ENCODE peak calls at places on chromosomes 6 and 20, in four cellular contexts. M, N, R and B are unnamed samples.

GRCh38 chr6:139119553-139119952 is 15.3 kb upstream of the HECA start:
- DNase-seq in N (no peak), M (no peak), R (no peak), B (no peak)

GRCh38 chr20:58482416-58482815 is 32.8 kb downstream of the APCDD1L start:
- DNase-seq in R (no peak), N (peak), M (no peak), B (no peak)

GRCh38 chr6:84346372-84346771 is 118.9 kb upstream of the CEP162 start:
- DNase-seq in M (no peak), N (no peak), R (no peak), B (no peak)

GRCh38 chr6:111172563-111172962 is 85.3 kb downstream of the SLC16A10 start:
- DNase-seq in M (no peak), R (no peak), N (no peak), B (no peak)

GRCh38 chr20:48329676-48330644 is 497.8 kb downstream of the PREX1 start:
- DNase-seq in R (no peak), M (peak), N (peak), B (peak)

GRCh38 chr6:53771780-53772624 is 22.8 kb upstream of the LRRC1 start:
- DNase-seq in M (no peak), N (no peak), R (no peak), B (no peak)

GRCh38 chr6:142350309-142350708 is 48.5 kb downstream of the ADGRG6 start:
- DNase-seq in N (no peak), R (no peak), M (no peak), B (no peak)

GRCh38 chr6:148107911-148108310 is 234.7 kb upstream of the SASH1 start:
- DNase-seq in M (no peak), R (no peak), N (no peak), B (no peak)

GRCh38 chr6:33740204-33740608 is 6.5 kb downstream of the IP6K3 start:
- DNase-seq in M (peak), N (no peak), R (no peak), B (no peak)

GRCh38 chr6:107230024-107230423 is 114.7 kb upstream of the BEND3 start:
- DNase-seq in N (no peak), R (no peak), M (no peak), B (no peak)

GRCh38 chr20:61123751-61124368 is 128.2 kb upstream of the CDH4 start:
- DNase-seq in R (no peak), M (no peak), N (no peak), B (no peak)

GRCh38 chr6:51526049-51526448 is 561.4 kb downstream of the PKHD1 start:
- DNase-seq in M (no peak), N (no peak), R (no peak), B (no peak)

GRCh38 chr20:51660741-51661608 is 107.2 kb downstream of the ATP9A start:
- DNase-seq in M (no peak), R (no peak), N (no peak), B (no peak)

GRCh38 chr20:58774214-58774613 is 76.5 kb downstream of the GNAS-AS1 start:
- DNase-seq in N (no peak), M (no peak), R (no peak), B (no peak)

GRCh38 chr6:28171271-28171670 is 29.6 kb downstream of the ZKSCAN8 start:
- DNase-seq in N (no peak), R (no peak), M (no peak), B (no peak)

GRCh38 chr6:149127212-149127611 is 190.3 kb upstream of the TAB2 start:
- DNase-seq in N (no peak), R (no peak), M (no peak), B (no peak)

GRCh38 chr20:43438578-43439316 is 18.9 kb upstream of the SRSF6 start:
- DNase-seq in M (no peak), N (no peak), R (peak), B (no peak)

GRCh38 chr6:129206761-129207330 is 323.9 kb downstream of the LAMA2 start:
- DNase-seq in M (no peak), N (no peak), R (no peak), B (no peak)

GRCh38 chr6:168968228-168968627 is 285.4 kb downstream of the THBS2 start:
- DNase-seq in R (no peak), M (peak), N (no peak), B (no peak)
- TF ChIP-seq ATF3 in R (no peak), M (no peak), N (no peak), B (no peak)

GRCh38 chr6:27091661-27092315 is 155.7 kb upstream of the PRSS16 start:
- DNase-seq in N (peak), R (peak), M (peak), B (peak)
- TF ChIP-seq ESRRA in N (peak), R (no peak), M (no peak), B (no peak)

DNA sequence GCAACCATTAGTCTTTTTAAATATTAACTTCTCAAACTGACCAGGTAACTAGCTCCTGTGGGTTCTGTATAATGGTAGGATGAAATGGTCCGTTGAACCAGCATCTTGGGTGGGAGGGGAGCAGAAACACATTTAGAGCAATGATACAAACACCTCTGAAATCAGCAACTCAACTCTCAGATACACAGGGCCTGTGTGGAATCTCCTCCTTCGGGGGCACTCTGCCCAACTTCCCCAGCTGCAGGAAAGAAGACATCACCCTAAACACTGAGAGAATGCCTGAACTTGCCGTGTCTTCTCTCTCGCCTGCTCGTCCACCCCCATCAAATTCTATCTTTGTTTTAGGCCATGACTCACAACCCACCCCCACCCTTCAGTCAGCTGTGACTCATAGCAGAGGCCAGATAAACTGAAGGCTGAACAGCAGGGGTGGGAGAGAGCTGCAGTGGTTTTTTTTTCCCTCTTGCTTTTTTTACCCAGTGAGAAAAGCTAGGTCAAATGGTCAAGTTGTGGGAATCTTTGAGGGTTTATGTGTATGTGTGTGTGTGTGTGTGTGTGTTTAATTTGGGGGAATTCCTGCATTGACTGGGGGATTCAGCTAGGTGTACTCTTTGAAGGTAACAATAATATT is 593.4 kb upstream of the JAG1 start:
- DNase-seq in R (peak), N (peak), M (peak), B (no peak)
- TF ChIP-seq ATF3 in R (no peak), N (no peak), M (peak), B (no peak)

GRCh38 chr6:136961848-136962247 is 39.7 kb downstream of the SLC35D3 start:
- DNase-seq in R (no peak), N (no peak), M (no peak), B (no peak)

GRCh38 chr6:136956590-136957573 is 34.8 kb downstream of the SLC35D3 start:
- DNase-seq in R (no peak), N (no peak), M (no peak), B (peak)

GRCh38 chr6:136958168-136958567 is 36.1 kb downstream of the SLC35D3 start:
- DNase-seq in N (no peak), M (no peak), R (no peak), B (no peak)

GRCh38 chr6:136962661-136963060 is 40.6 kb downstream of the SLC35D3 start:
- DNase-seq in R (no peak), M (no peak), N (no peak), B (no peak)

GRCh38 chr6:136959471-136959891 is 37.4 kb downstream of the SLC35D3 start:
- DNase-seq in R (no peak), N (no peak), M (no peak), B (peak)
- TF ChIP-seq ESRRA in R (no peak), N (no peak), M (no peak), B (no peak)

DNA sequence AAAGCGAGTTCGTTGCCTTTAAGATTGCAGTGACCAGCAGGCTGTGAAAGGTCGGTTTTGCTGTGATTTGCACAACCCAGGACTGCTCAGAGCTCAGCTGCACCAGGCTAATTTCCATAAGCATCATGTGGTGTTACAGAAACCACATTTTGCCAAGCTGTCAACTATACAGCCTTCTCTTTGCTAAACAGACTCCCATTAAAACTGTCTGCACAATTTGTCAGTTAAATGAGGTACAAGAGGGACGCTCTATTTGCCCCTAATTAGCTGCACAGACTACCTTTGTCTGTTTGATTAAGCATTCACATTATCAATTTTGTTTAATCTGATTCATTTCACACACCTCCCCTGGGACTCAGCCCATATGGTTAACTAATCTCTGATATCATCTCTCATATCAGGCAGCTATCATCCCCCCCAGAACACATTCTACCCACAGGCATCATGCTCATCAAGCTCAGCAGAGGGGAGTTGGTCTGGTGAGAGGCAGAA is 62.1 kb downstream of the OLIG3 start:
- DNase-seq in R (peak), M (no peak), N (no peak), B (no peak)
- TF ChIP-seq ATF3 in R (no peak), M (no peak), N (no peak), B (no peak)

DNA sequence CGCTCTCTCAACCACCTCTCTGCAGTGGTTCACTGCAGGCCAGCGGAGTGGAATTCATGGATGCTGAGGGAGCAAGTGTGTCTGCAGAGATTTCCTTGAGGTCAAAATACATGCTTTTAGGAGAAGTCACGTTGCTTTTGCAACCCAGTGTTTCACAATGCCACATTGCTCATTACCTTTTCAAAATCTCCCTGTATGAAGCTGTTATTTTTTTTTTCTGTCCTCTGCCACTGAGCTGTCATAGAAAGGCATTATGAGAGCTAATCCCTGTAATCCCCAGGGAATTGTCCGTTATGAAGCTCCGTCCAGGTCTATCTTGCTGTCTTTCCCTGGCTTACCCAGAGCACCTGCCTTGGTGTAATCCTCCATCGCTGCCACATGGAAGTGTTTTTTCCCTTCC is 60.5 kb upstream of the SLC22A23 start:
- DNase-seq in M (no peak), N (no peak), R (no peak), B (no peak)
- TF ChIP-seq ESRRA in M (no peak), N (no peak), R (no peak), B (no peak)

DNA sequence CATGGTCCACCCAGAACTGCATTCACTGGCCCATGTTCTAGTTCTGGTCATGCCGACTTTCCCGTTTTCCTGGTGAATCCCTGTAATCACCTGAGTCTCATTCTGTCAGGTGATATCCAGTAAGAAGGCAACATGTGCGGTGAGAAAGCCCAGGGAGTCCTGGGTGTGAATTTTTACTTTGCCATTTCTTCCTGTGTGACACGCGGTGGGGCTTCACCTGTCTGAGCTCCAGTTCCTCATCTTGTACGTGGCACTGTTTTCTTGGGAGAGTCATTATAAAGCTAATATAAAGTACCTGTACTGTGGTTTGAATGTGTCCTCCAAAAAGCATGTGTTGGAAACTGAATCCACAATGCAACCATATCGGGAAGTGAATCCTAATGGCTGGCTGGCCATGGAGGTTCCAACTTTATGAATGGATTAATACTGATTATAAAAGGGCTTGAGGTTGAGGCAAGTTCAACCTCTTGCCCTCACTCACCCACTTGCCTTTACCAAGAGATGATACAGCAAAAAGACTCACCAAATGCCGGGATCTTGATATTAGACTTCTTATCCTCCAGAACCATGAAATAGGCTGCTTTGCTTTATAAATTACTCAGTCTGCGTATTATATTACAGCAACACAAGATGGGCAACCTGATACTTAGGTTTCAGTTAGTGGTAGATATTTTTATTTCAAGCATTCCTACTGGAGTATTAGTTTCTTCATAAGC is 5.1 kb downstream of the HLA-E start:
- DNase-seq in R (no peak), N (no peak), M (no peak), B (no peak)
- TF ChIP-seq ATF3 in R (no peak), N (no peak), M (no peak), B (no peak)